ENCODE peak calls at places on chromosome 15, in nine cellular contexts. U, Q, H, K, W, L, X, F and P are unnamed samples.
A peak's percentile ranks its signal among the peaks of the same experiment; 100 is the strongest.

GRCh38 chr15:59329570-59330350 is 42.9 kb downstream of the MYO1E start:
- DNase-seq in H (no peak), K (peak; percentile 12), X (no peak), F (peak; percentile 94), L (no peak), W (no peak), Q (no peak), U (no peak), P (no peak)

GRCh38 chr15:54250351-54250750 is 272.1 kb downstream of the UNC13C start:
- DNase-seq in H (no peak), W (no peak), F (no peak), Q (no peak), L (no peak), K (no peak), U (no peak), X (no peak), P (no peak)

GRCh38 chr15:67196222-67196621 is 58.2 kb downstream of the AAGAB start:
- DNase-seq in H (no peak), Q (no peak), U (no peak), L (no peak), X (no peak), K (no peak), F (peak; percentile 28), W (no peak), P (no peak)

GRCh38 chr15:95425859-95426258 is 904.6 kb upstream of the NR2F2 start:
- DNase-seq in U (no peak), L (no peak), W (no peak), H (no peak), X (no peak), K (no peak), F (no peak), Q (no peak), P (no peak)

GRCh38 chr15:76185716-76186115 is 125.6 kb downstream of the ETFA start:
- DNase-seq in K (peak; percentile 74), L (no peak), U (peak; percentile 61), W (no peak), H (no peak), X (no peak), Q (no peak), F (peak; percentile 90), P (no peak)

GRCh38 chr15:64197425-64197824 is 34.6 kb upstream of the PPIB start:
- DNase-seq in U (no peak), K (no peak), H (no peak), Q (no peak), L (no peak), X (no peak), F (peak; percentile 10), W (no peak), P (no peak)

GRCh38 chr15:36790891-36791290 is 211.5 kb downstream of the CDIN1 start:
- DNase-seq in F (no peak), U (no peak), L (no peak), K (no peak), W (no peak), H (no peak), Q (no peak), X (no peak), P (no peak)

GRCh38 chr15:28955686-28956421 is 70.1 kb downstream of the APBA2 start:
- DNase-seq in U (no peak), X (no peak), W (no peak), K (peak; percentile 48), Q (no peak), H (no peak), L (no peak), F (peak; percentile 92), P (no peak)

GRCh38 chr15:66704783-66705113 is 2.7 kb downstream of the SMAD6 start:
- DNase-seq in Q (no peak), F (no peak), X (no peak), U (no peak), K (peak; percentile 39), H (no peak), W (no peak), L (no peak), P (no peak)

GRCh38 chr15:60633426-60633968 is 154.6 kb upstream of the ICE2 start:
- DNase-seq in X (no peak), W (no peak), K (no peak), L (no peak), U (no peak), F (no peak), Q (no peak), H (no peak), P (no peak)

GRCh38 chr15:101458908-101459578 is 30.5 kb downstream of the PCSK6 start:
- DNase-seq in U (no peak), W (peak; percentile 45), F (no peak), L (no peak), K (no peak), X (no peak), Q (no peak), H (no peak), P (no peak)

GRCh38 chr15:63357061-63357460 is 24.6 kb downstream of the CA12 start:
- DNase-seq in K (no peak), X (no peak), F (no peak), H (no peak), W (no peak), L (no peak), Q (no peak), U (peak; percentile 45), P (no peak)

DNA sequence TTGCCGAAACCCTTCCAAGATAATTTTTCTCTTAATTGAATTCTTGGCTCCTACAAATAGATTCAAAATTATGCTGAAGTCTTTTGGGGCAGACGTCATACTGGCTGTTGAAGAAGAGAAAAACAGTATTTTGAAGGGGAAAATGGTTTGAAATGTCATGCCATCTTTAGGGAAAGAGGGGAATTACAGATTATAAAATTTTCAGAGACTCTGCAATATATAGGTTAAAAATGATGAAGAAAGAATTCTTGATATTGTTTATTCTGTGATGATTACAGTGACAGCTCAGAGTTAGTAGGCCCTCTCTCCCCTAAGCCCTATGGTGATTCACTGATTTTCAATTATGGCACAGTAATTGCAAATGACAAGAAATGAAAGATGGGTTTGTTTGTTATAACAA is 86.1 kb downstream of the CGNL1 start:
- DNase-seq in H (no peak), X (no peak), W (no peak), U (peak; percentile 16), F (peak; percentile 38), L (no peak), Q (no peak), K (peak; percentile 81), P (no peak)
- TF ChIP-seq CTCF in H (peak; percentile 29), X (no peak), W (no peak), U (peak; percentile 10), F (peak; percentile 43), L (peak; percentile 44), Q (no peak), K (peak; percentile 54), P (no peak)

GRCh38 chr15:38029741-38030140 is 95.3 kb downstream of the TMCO5A start:
- DNase-seq in W (no peak), F (peak; percentile 75), X (no peak), L (no peak), Q (no peak), U (no peak), H (no peak), K (no peak), P (no peak)

GRCh38 chr15:38024293-38025091 is 90.1 kb downstream of the TMCO5A start:
- DNase-seq in W (no peak), L (no peak), H (no peak), K (no peak), X (no peak), U (no peak), F (no peak), Q (no peak), P (no peak)

GRCh38 chr15:38030609-38031008 is 96.2 kb downstream of the TMCO5A start:
- DNase-seq in U (no peak), Q (no peak), F (no peak), H (no peak), L (no peak), K (no peak), X (no peak), W (no peak), P (no peak)

DNA sequence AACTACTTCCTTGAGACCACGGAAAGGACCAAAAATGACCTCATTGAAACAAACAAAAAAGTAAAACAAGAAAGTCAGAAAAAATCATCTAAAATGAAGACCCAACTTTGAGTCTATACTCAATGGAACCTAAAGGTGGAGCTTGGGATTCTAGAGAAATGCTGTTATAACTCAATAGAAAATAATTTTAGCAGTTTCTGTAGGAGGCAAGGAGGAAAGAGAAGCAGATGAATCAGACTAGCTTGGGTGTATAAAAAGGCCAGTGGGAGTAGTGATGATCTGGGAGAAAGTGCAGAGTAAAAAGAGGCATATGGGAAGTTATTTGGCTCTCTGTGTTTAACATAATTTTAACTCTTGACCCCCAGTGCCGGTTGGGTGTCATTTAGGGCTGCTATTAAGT is 94.4 kb downstream of the TMCO5A start:
- DNase-seq in H (no peak), Q (no peak), F (peak; percentile 67), X (no peak), L (no peak), K (peak; percentile 17), U (no peak), W (no peak), P (no peak)
- TF ChIP-seq CTCF in H (no peak), Q (no peak), F (peak; percentile 54), X (no peak), L (peak; percentile 18), K (peak; percentile 37), U (no peak), W (no peak), P (no peak)

DNA sequence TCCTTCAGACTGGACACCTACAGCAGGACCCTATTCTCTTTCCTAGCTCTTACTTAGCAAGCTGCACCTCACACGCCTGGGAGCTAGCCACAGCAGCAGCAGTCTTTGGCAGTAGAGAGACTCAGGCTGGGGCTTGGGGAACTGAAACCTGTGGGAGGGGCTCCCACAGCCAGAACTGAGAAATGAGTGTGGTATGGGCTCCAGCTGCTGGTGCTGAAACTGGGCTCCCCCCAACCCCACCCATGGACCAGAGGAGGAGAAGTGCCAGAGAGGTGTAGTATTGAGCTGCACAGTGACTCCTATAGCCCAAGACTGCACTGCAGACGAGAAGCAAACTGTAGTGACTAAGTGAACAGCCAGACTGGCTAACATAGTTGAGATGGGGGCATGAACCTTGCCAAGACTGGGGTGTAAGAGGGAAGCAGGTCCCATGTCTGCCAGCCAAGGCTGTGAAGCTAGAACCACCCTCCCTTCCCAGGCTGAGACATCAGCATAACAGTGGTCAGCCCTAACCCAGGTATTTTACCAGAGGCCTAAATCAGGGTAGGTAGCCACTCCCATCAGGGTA is 62.5 kb downstream of the MYO5A start:
- DNase-seq in X (no peak), F (no peak), W (peak; percentile 37), K (no peak), H (peak; percentile 37), L (no peak), U (no peak), Q (no peak), P (no peak)
- TF ChIP-seq CTCF in X (no peak), F (no peak), W (no peak), K (no peak), H (no peak), L (no peak), U (no peak), Q (no peak), P (no peak)

DNA sequence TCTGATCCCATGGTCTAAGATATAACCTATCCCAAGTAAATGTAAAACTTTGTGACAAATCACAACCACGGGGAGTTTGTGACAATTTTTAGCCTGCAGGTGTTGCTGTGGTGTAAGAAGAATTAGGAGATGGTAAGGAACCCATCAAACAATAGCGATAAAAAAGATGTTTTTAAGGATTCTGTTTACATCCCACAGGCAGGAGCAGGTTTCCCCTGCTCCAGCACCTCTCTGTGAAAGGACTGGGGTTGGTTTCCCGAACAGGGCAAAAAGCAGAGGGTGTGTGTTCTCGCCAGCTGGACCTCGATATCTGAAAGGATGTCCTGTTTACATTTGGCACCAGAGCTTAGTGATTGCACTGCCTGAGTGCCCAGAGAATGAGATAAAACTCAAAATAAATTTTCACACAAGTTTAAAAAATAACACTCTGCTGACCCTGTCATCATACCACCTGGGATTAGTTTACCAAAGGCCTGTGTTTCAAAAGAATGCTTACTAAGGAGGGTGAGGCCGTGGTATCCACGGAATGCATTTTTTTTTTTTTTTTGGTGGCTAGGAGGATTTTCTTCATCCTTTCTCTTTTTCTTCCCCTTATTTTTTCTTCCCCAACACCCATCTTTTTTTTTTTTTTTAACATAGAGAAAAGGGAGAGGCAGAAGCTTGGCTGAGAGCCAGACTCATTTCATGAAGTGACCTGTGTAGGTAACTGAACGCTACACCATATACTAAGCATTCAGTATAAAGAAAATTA is 151.8 kb upstream of the DPH6 start:
- DNase-seq in U (no peak), L (no peak), X (no peak), Q (no peak), H (no peak), F (peak; percentile 87), W (no peak), K (peak; percentile 58), P (no peak)
- TF ChIP-seq CTCF in U (peak; percentile 40), L (no peak), X (no peak), Q (peak; percentile 33), H (peak; percentile 38), F (peak; percentile 14), W (no peak), K (peak; percentile 62), P (no peak)